ENCODE peak calls at places on chromosomes 13 and 19, in five cellular contexts. D is left kidney, N is breast epithelium, R is psoas muscle, Z is AML-193. B is an unnamed sample.

GRCh38 chr13:28637714-28638355 is 21.1 kb upstream of the POMP start:
- DNase-seq in D (no peak), N (no peak), R (no peak), Z (no peak), B (peak; percentile 16)

GRCh38 chr19:3175761-3176714 is 2.5 kb upstream of the S1PR4 start:
- DNase-seq in D (no peak), N (no peak), R (no peak), Z (no peak), B (peak; percentile 82)

GRCh38 chr13:43983373-43983772 is 103.7 kb downstream of the LACC1 start:
- DNase-seq in D (no peak), N (no peak), R (no peak), Z (no peak), B (no peak)

GRCh38 chr19:16607819-16608218 is 20.2 kb downstream of the MED26 start:
- DNase-seq in D (no peak), N (no peak), R (peak; percentile 64), Z (no peak), B (no peak)

GRCh38 chr13:108220042-108220441 is 1.9 kb downstream of the ABHD13 start:
- DNase-seq in D (no peak), N (no peak), R (no peak), Z (no peak), B (peak; percentile 69)

GRCh38 chr13:30148171-30148754 is 159.1 kb downstream of the KATNAL1 start:
- DNase-seq in D (no peak), N (no peak), R (no peak), Z (no peak), B (peak; percentile 51)

GRCh38 chr19:32830231-32831014 is 39.1 kb downstream of the SLC7A9 start:
- DNase-seq in D (no peak), N (no peak), R (no peak), Z (no peak), B (no peak)

GRCh38 chr19:1884719-1885334 is 469 bp downstream of the ABHD17A start:
- DNase-seq in D (peak; percentile 40), N (no peak), R (no peak), Z (no peak), B (no peak)

GRCh38 chr13:75458696-75459422 is 23.1 kb downstream of the TBC1D4 start:
- DNase-seq in D (peak; percentile 48), N (peak; percentile 57), R (peak; percentile 81), Z (no peak), B (peak; percentile 60)

GRCh38 chr13:46124531-46124966 is 19.7 kb upstream of the CPB2 start:
- DNase-seq in D (no peak), N (no peak), R (no peak), Z (no peak), B (no peak)

GRCh38 chr13:33224686-33225085 is 60.9 kb downstream of the STARD13 start:
- DNase-seq in D (no peak), N (no peak), R (no peak), Z (no peak), B (no peak)

GRCh38 chr19:53977991-53978731 is 13.3 kb upstream of the CACNG6 start:
- DNase-seq in D (peak; percentile 90), N (no peak), R (peak; percentile 81), Z (no peak), B (no peak)

GRCh38 chr19:7177926-7178325 is 108.4 kb downstream of the ZNF557 start:
- DNase-seq in D (no peak), N (no peak), R (no peak), Z (no peak), B (no peak)

GRCh38 chr13:74696148-74696922 is 562.1 kb upstream of the KLF12 start:
- DNase-seq in D (peak; percentile 33), N (no peak), R (no peak), Z (no peak), B (no peak)

GRCh38 chr13:110618780-110619179 is 3.4 kb downstream of the NAXD start:
- DNase-seq in D (no peak), N (no peak), R (no peak), Z (no peak), B (no peak)

B was measured in small intestine.